ENCODE peak calls at places on chromosomes 13 and 19, in ten cellular contexts. Q is GM12891, J is Peyer's patch, Z is breast epithelium, R is heart left ventricle, N is lower leg skin, L is A549, H is IMR-90, D is suprapubic skin, E is tibial nerve. O is an unnamed sample.

GRCh38 chr19:17775245-17775927 is 19.6 kb upstream of the B3GNT3 start:
- DNase-seq in Q (no peak), J (no peak), Z (no peak), R (no peak), N (no peak), L (no peak), H (peak), D (no peak), E (no peak), O (no peak)

GRCh38 chr13:113291997-113292862 is 4.8 kb upstream of the LAMP1 start:
- DNase-seq in Q (no peak), J (no peak), Z (no peak), R (no peak), N (peak), L (no peak), H (peak), D (no peak), E (no peak), O (no peak)

GRCh38 chr19:33005440-33005839 is 33.4 kb downstream of the FAAP24 start:
- DNase-seq in Q (no peak), J (no peak), Z (no peak), R (no peak), N (no peak), L (no peak), H (no peak), D (no peak), E (no peak), O (no peak)

GRCh38 chr13:112819816-112820215 is 130.0 kb downstream of the ATP11A start:
- DNase-seq in Q (no peak), J (no peak), Z (no peak), R (no peak), N (no peak), L (no peak), H (no peak), D (peak), E (no peak), O (no peak)

GRCh38 chr19:32203161-32203560 is 142.2 kb upstream of the ZNF507 start:
- DNase-seq in Q (no peak), J (no peak), Z (no peak), R (no peak), N (no peak), L (no peak), H (no peak), D (no peak), E (no peak), O (no peak)

GRCh38 chr13:43058318-43058674 is 34.9 kb downstream of the DNAJC15 start:
- DNase-seq in Q (no peak), J (no peak), Z (no peak), R (no peak), N (no peak), L (peak), H (peak), D (no peak), E (no peak), O (peak)

GRCh38 chr13:34349091-34349722 is 531.3 kb downstream of the RFC3 start:
- DNase-seq in Q (no peak), J (no peak), Z (peak), R (peak), N (peak), L (no peak), H (peak), D (peak), E (peak), O (peak)

GRCh38 chr13:43915451-43915850 is 35.7 kb downstream of the LACC1 start:
- DNase-seq in Q (no peak), J (no peak), Z (no peak), R (no peak), N (no peak), L (no peak), H (peak), D (no peak), E (no peak), O (no peak)

GRCh38 chr13:71156550-71156949 is 710.5 kb downstream of the DACH1 start:
- DNase-seq in Q (no peak), J (no peak), Z (no peak), R (no peak), N (no peak), L (no peak), H (no peak), D (no peak), E (no peak), O (no peak)

GRCh38 chr19:55212447-55212846 is 3.1 kb upstream of the PTPRH start:
- DNase-seq in Q (no peak), J (peak), Z (no peak), R (no peak), N (no peak), L (peak), H (no peak), D (no peak), E (no peak), O (no peak)

GRCh38 chr13:95485045-95485517 is 67.4 kb upstream of the CLDN10 start:
- DNase-seq in Q (no peak), J (no peak), Z (no peak), R (no peak), N (no peak), L (no peak), H (peak), D (no peak), E (no peak), O (peak)

GRCh38 chr13:25281937-25282332 is 5.4 kb downstream of the MTMR6 start:
- DNase-seq in Q (no peak), J (no peak), Z (no peak), R (no peak), N (no peak), L (no peak), H (no peak), D (no peak), E (no peak), O (no peak)

GRCh38 chr13:41649659-41650058 is 192.3 kb downstream of the RGCC start:
- DNase-seq in Q (no peak), J (no peak), Z (no peak), R (no peak), N (no peak), L (no peak), H (peak), D (no peak), E (no peak), O (no peak)

GRCh38 chr13:20451397-20451796 is 74.3 kb downstream of the CRYL1 start:
- DNase-seq in Q (no peak), J (no peak), Z (no peak), R (no peak), N (no peak), L (no peak), H (no peak), D (no peak), E (no peak), O (no peak)

GRCh38 chr19:11425719-11426457 is 6.8 kb upstream of the RGL3 start:
- DNase-seq in Q (no peak), J (no peak), Z (no peak), R (no peak), N (no peak), L (no peak), H (no peak), D (no peak), E (no peak), O (no peak)

GRCh38 chr19:29537601-29538000 is 11.8 kb downstream of the VSTM2B start:
- DNase-seq in Q (no peak), J (peak), Z (no peak), R (peak), N (no peak), L (no peak), H (no peak), D (peak), E (peak), O (no peak)

GRCh38 chr19:28485300-28485699 is 727.7 kb downstream of the UQCRFS1 start:
- DNase-seq in Q (no peak), J (peak), Z (no peak), R (no peak), N (peak), L (no peak), H (no peak), D (no peak), E (no peak), O (no peak)

GRCh38 chr19:34995551-34995950 is 4.6 kb upstream of the GRAMD1A start:
- DNase-seq in Q (no peak), J (no peak), Z (no peak), R (no peak), N (no peak), L (no peak), H (no peak), D (no peak), E (no peak), O (no peak)

GRCh38 chr19:57016076-57016475 is 103.7 kb upstream of the USP29 start:
- DNase-seq in Q (no peak), J (no peak), Z (no peak), R (no peak), N (no peak), L (no peak), H (no peak), D (no peak), E (no peak), O (no peak)

GRCh38 chr19:14577885-14578427 is 4.9 kb upstream of the CLEC17A start:
- DNase-seq in Q (no peak), J (no peak), Z (no peak), R (no peak), N (no peak), L (no peak), H (no peak), D (no peak), E (no peak), O (no peak)

GRCh38 chr13:90746230-90746629 is 601.3 kb upstream of the MIR17HG start:
- DNase-seq in Q (no peak), J (no peak), Z (no peak), R (no peak), N (no peak), L (no peak), H (no peak), D (no peak), E (no peak), O (no peak)

GRCh38 chr19:29320611-29321010 is 107.7 kb upstream of the UQCRFS1 start:
- DNase-seq in Q (no peak), J (no peak), Z (no peak), R (no peak), N (no peak), L (no peak), H (no peak), D (peak), E (no peak), O (no peak)

GRCh38 chr19:42023121-42023942 is 29.3 kb upstream of the ATP1A3 start:
- DNase-seq in Q (no peak), J (no peak), Z (no peak), R (peak), N (no peak), L (peak), H (peak), D (no peak), E (no peak), O (no peak)

GRCh38 chr13:27336005-27336673 is 65.5 kb downstream of the RASL11A start:
- DNase-seq in Q (no peak), J (no peak), Z (no peak), R (no peak), N (no peak), L (no peak), H (peak), D (no peak), E (no peak), O (no peak)

GRCh38 chr13:111975539-111976473 is 91.1 kb upstream of the SOX1 start:
- DNase-seq in Q (no peak), J (no peak), Z (no peak), R (no peak), N (no peak), L (no peak), H (no peak), D (no peak), E (no peak), O (no peak)

DNA sequence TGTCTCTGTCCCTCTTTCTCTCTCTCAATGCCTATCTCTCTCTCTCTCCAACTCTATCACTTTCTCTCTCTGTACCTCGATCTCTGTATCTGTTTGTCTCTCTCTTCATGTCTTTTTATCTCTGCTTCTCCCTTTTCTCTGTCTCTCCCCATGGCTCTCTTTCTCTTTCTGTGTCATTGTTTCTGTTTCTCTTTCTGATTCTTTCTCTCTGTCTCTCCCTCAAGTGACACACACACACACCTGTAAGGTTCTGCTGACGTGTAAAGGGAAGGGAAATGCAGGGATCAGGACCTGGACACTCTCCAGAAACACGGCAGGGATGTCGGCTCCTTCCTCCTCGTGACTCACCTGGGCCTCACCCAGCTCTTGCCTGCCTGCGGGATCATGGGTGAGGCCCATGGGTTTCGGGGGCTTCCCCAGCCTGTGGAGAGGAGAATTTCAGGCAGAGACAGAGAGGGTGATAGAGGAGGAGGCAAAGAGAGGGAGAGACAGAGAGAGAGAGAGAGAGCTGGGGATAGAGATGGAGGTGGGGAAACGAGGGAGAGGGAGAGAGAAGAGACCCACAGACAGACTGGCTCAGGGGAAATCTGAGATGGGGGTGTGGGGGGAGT is 5.4 kb upstream of the PLAUR start:
- DNase-seq in Q (no peak), J (peak), Z (peak), R (no peak), N (peak), L (peak), H (peak), D (peak), E (no peak), O (peak)
- TF ChIP-seq POLR2A in Q (no peak), J (peak), Z (no peak), R (no peak), N (no peak), L (no peak), H (no peak), D (no peak), E (no peak), O (no peak)

GRCh38 chr19:48613852-48614435 is 932 bp downstream of the FAM83E start:
- DNase-seq in Q (no peak), J (peak), Z (no peak), R (no peak), N (no peak), L (no peak), H (no peak), D (no peak), E (no peak), O (no peak)

GRCh38 chr19:48616041-48616436 is 1.2 kb upstream of the FAM83E start:
- DNase-seq in Q (no peak), J (no peak), Z (no peak), R (no peak), N (no peak), L (no peak), H (no peak), D (no peak), E (no peak), O (no peak)

GRCh38 chr19:48613024-48613851 is 1.6 kb downstream of the FAM83E start:
- DNase-seq in Q (no peak), J (peak), Z (no peak), R (no peak), N (no peak), L (no peak), H (no peak), D (no peak), E (no peak), O (no peak)

GRCh38 chr19:48615145-48616040 is 517 bp upstream of the FAM83E start:
- DNase-seq in Q (no peak), J (peak), Z (no peak), R (no peak), N (no peak), L (no peak), H (no peak), D (no peak), E (no peak), O (no peak)

DNA sequence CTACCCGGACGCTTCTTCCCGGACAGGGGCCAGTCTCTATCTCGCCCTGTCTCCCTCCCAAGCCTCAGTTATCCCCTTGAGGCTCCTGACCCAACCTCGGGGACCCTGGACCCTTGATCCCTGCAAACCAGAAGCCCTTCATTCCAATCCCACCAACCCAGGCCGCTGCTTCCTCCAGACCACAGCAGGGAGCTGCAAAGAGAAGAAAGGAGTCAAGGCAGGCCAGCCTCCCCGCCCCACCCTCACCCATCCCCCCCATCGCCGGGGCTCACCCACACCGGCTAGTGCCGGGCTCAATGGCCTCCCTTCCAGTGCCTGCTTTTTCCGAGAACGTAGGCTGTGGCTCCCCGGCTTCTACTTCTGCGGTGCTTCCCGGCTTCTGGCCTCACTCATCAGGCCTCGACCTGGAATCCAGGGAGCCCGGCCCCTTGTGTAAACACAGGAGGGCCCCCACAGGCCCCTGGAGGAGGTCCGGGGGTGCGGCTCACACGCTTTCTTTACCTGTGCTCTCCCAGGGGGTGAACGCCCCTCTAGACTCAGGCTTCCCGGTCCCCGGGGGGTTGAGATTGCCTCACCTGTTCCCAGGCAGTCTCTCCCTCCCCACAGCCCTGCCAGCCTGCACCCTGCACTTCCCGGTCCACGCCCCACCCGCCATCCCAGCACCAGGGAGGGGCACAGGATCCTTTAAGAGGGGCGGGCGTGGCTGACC is at the start of gene FAM83E:
- DNase-seq in Q (no peak), J (peak), Z (no peak), R (no peak), N (no peak), L (peak), H (no peak), D (no peak), E (no peak), O (no peak)
- TF ChIP-seq POLR2A in Q (peak), J (peak), Z (no peak), R (no peak), N (no peak), L (peak), H (no peak), D (no peak), E (no peak), O (no peak)

GRCh38 chr19:53388904-53389303 is 6.0 kb upstream of the ZNF765 start:
- DNase-seq in Q (no peak), J (no peak), Z (no peak), R (no peak), N (no peak), L (no peak), H (peak), D (no peak), E (no peak), O (no peak)
- TF ChIP-seq POLR2A in Q (no peak), J (no peak), Z (no peak), R (no peak), N (no peak), L (no peak), H (no peak), D (no peak), E (no peak), O (no peak)

DNA sequence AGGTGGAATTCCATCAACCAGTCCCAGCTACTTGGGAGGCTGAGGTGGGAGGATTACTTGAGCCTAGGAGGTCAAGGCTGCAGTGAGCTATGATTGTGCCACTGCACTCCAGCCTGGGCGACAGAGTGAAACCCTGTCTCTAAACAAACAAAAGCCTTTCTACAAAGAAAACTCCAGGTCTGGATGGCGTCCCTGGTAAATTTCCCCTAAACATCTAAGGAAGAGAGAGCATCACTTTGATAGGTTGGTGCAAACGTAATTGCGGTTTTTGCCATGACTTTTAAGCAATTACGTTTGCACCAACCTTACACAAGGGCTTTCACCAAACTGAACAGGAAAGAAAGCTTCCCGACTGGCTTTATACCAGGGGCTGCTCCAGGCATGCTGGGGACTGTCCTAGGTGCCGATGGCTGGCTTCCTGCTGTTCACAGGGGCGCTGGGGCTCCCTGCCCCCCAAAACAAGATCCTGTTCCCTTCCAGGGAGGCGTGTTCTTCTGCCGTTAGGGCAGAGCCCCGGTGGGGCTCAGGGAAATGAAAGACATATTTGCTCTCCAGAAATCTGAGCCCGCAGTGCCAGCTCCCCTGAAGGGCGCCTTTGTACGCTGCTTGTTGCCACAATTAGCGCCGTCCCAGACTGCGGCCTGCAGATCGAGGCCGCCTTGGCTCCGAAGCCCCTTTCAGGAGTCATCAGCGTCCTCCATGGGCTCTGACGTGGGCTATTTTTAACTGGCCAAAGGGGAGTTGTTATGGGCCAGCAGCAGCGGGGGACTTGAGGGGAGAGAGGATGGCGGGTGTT is 38.7 kb upstream of the KLF2 start:
- DNase-seq in Q (no peak), J (no peak), Z (peak), R (no peak), N (no peak), L (no peak), H (no peak), D (no peak), E (no peak), O (no peak)
- TF ChIP-seq POLR2A in Q (no peak), J (no peak), Z (no peak), R (no peak), N (no peak), L (no peak), H (no peak), D (no peak), E (no peak), O (no peak)

GRCh38 chr19:4682417-4683200 is 12.5 kb upstream of the MYDGF start:
- DNase-seq in Q (no peak), J (no peak), Z (no peak), R (no peak), N (no peak), L (no peak), H (no peak), D (no peak), E (no peak), O (no peak)
- TF ChIP-seq POLR2A in Q (no peak), J (no peak), Z (no peak), R (no peak), N (no peak), L (no peak), H (no peak), D (no peak), E (no peak), O (no peak)

DNA sequence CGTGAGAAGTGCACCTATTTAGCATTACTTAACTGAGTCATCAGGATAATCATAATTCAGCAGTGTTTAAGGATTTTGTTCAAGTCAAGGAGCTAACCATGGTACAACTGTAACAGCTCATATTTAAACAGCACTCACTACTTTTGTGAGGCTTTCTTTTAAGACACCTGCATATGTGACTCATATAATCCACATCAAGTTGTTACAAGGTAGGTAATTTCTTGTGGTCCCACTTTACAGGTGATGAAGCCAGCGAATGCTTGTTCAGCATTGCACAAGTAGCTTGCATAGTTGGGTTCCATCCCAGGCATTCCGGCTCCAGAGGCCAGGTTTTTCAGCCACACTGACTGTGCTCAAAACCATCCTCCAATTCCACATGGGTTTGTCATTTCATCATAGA is 569.2 kb downstream of the MYO16 start:
- DNase-seq in Q (no peak), J (no peak), Z (peak), R (no peak), N (no peak), L (no peak), H (peak), D (no peak), E (no peak), O (no peak)
- TF ChIP-seq POLR2A in Q (no peak), J (no peak), Z (no peak), R (no peak), N (no peak), L (no peak), H (no peak), D (no peak), E (no peak), O (no peak)

GRCh38 chr19:4182082-4182926 is at the start of the genes ANKRD24 and SIRT6:
- DNase-seq in Q (peak), J (peak), Z (peak), R (peak), N (peak), L (peak), H (peak), D (peak), E (peak), O (peak)
- TF ChIP-seq POLR2A in Q (peak), J (peak), Z (no peak), R (no peak), N (no peak), L (peak), H (peak), D (peak), E (peak), O (peak)